ENCODE peak calls at places on chromosomes 16 and 17, in five cellular contexts. G is T-helper 2 cell, J is Daoy, K is neural progenitor cell, U is activated gamma-delta T cell treated with Interleukin-2 at 50 U/mL for 16 hours. S is an unnamed sample.

GRCh38 chr17:42566215-42566872 is 556 bp upstream of the MLX start:
- DNase-seq in U (no peak), J (no peak), K (no peak), G (no peak), S (peak)

GRCh38 chr17:49514374-49514738 is 19.3 kb downstream of the NGFR start:
- DNase-seq in G (no peak), U (no peak), J (no peak), K (peak), S (peak)

GRCh38 chr16:53768593-53768992 is 64.6 kb downstream of the FTO start:
- DNase-seq in U (no peak), K (no peak), G (no peak), J (peak), S (no peak)

GRCh38 chr16:85991856-85992255 is 92.9 kb downstream of the IRF8 start:
- DNase-seq in K (no peak), G (no peak), U (no peak), J (no peak), S (no peak)

GRCh38 chr17:43576563-43577229 is 30.6 kb upstream of the ETV4 start:
- DNase-seq in J (peak), U (peak), G (peak), K (peak), S (peak)

GRCh38 chr17:2438823-2439222 is 38.0 kb upstream of the MNT start:
- DNase-seq in J (peak), K (no peak), U (no peak), G (no peak), S (no peak)

GRCh38 chr17:80192268-80192667 is 22.4 kb downstream of the CARD14 start:
- DNase-seq in K (no peak), J (no peak), U (no peak), G (no peak), S (no peak)

GRCh38 chr16:67391424-67392300 is 1.6 kb downstream of the TPPP3 start:
- DNase-seq in U (no peak), K (no peak), J (no peak), G (no peak), S (no peak)

GRCh38 chr17:82414548-82415281 is 3.4 kb upstream of the HEXD start:
- DNase-seq in U (peak), J (peak), G (peak), K (peak), S (peak)

GRCh38 chr17:66469890-66470289 is 167.5 kb downstream of the PRKCA start:
- DNase-seq in K (no peak), G (no peak), U (no peak), J (no peak), S (no peak)

GRCh38 chr17:21166599-21167265 is 40.0 kb downstream of the DHRS7B start:
- DNase-seq in U (no peak), G (no peak), J (no peak), K (no peak), S (no peak)

GRCh38 chr17:59651346-59651745 is 31.7 kb downstream of the CLTC start:
- DNase-seq in J (peak), G (peak), K (no peak), U (no peak), S (no peak)

GRCh38 chr16:28486266-28486665 is 5.6 kb downstream of the CLN3 start:
- DNase-seq in G (no peak), U (no peak), J (no peak), K (no peak), S (no peak)

GRCh38 chr17:71792966-71793365 is 327.9 kb upstream of the SOX9 start:
- DNase-seq in J (peak), U (no peak), G (no peak), K (peak), S (no peak)

GRCh38 chr16:89696598-89697128 is 4.8 kb downstream of the SPATA2L start:
- DNase-seq in J (no peak), K (no peak), U (peak), G (peak), S (no peak)

GRCh38 chr16:84976644-84977400 is 34.5 kb downstream of the ZDHHC7 start:
- DNase-seq in K (no peak), G (no peak), U (no peak), J (no peak), S (no peak)

GRCh38 chr16:66977341-66978113 is 10.9 kb upstream of the CES4A start:
- DNase-seq in U (peak), K (peak), J (peak), G (peak), S (peak)

GRCh38 chr16:55367301-55367745 is 43.3 kb downstream of the IRX6 start:
- DNase-seq in U (no peak), J (no peak), G (no peak), K (no peak), S (no peak)

GRCh38 chr16:67661101-67661661 is 421 bp downstream of the PARD6A start:
- DNase-seq in U (no peak), J (peak), G (no peak), K (peak), S (no peak)

GRCh38 chr16:78460428-78460827 is 361.0 kb downstream of the WWOX start:
- DNase-seq in G (no peak), J (no peak), K (no peak), U (no peak), S (no peak)

GRCh38 chr16:1863681-1864460 is 8.1 kb downstream of the MEIOB start:
- DNase-seq in U (no peak), G (peak), J (no peak), K (peak), S (no peak)

GRCh38 chr17:77164483-77165030 is 23.8 kb downstream of the SEC14L1 start:
- DNase-seq in J (peak), G (no peak), U (no peak), K (peak), S (peak)

GRCh38 chr16:67447508-67448076 is 16.7 kb downstream of the HSD11B2 start:
- DNase-seq in U (peak), J (peak), G (no peak), K (no peak), S (peak)

GRCh38 chr16:59527206-59527997 is 793.3 kb upstream of the GOT2 start:
- DNase-seq in U (no peak), K (no peak), G (no peak), J (no peak), S (no peak)

GRCh38 chr16:17423195-17423594 is 47.6 kb downstream of the XYLT1 start:
- DNase-seq in K (peak), U (no peak), G (no peak), J (no peak), S (no peak)

GRCh38 chr16:17467923-17468540 is 2.7 kb downstream of the XYLT1 start:
- DNase-seq in K (peak), G (no peak), U (peak), J (peak), S (peak)

GRCh38 chr17:73281926-73282325 is 20.2 kb upstream of the CPSF4L start:
- DNase-seq in J (no peak), G (no peak), U (no peak), K (no peak), S (no peak)

GRCh38 chr17:79479876-79480275 is 131.0 kb downstream of the RBFOX3 start:
- DNase-seq in J (no peak), G (no peak), K (no peak), U (no peak), S (no peak)

GRCh38 chr17:35568561-35568960 is 7.9 kb upstream of the SLFN14 start:
- DNase-seq in K (peak), J (peak), G (no peak), U (no peak), S (no peak)

S was measured in WERI-Rb-1.